ENCODE peak calls at places on chromosomes 13 and 19, in six cellular contexts. N, S, L, V, T and G are unnamed samples.

GRCh38 chr19:31387662-31388175 is 38.5 kb upstream of the TSHZ3 start:
- DNase-seq in V (no peak), N (no peak), S (no peak), L (no peak), T (no peak), G (no peak)

GRCh38 chr13:69389899-69390298 is 717.7 kb upstream of the ATXN8OS start:
- DNase-seq in N (no peak), L (no peak), S (no peak), T (no peak), V (no peak), G (no peak)

GRCh38 chr13:44293354-44293753 is 80.3 kb upstream of the SERP2 start:
- DNase-seq in V (no peak), T (no peak), L (no peak), N (no peak), S (no peak), G (no peak)

GRCh38 chr19:743168-743687 is 7.7 kb upstream of the MISP start:
- DNase-seq in V (no peak), T (no peak), N (no peak), S (no peak), L (no peak), G (no peak)

GRCh38 chr19:51139299-51140018 is 2.6 kb upstream of the SIGLEC7 start:
- DNase-seq in N (no peak), S (no peak), T (no peak), V (no peak), L (no peak), G (no peak)

GRCh38 chr13:67230774-67231480 is 791 bp upstream of the PCDH9 start:
- DNase-seq in S (no peak), L (peak; percentile 87), V (peak; percentile 86), T (no peak), N (peak; percentile 13), G (no peak)

GRCh38 chr13:23788459-23788858 is 100.7 kb downstream of the MIPEP start:
- DNase-seq in V (no peak), L (no peak), N (no peak), S (no peak), T (no peak), G (no peak)

GRCh38 chr13:47415048-47415447 is 518.2 kb upstream of the HTR2A start:
- DNase-seq in S (no peak), V (no peak), L (no peak), T (no peak), N (no peak), G (no peak)

GRCh38 chr19:55528030-55528801 is 8.7 kb downstream of the SBK2 start:
- DNase-seq in L (no peak), S (no peak), N (no peak), V (no peak), T (no peak), G (no peak)

GRCh38 chr19:34733266-34733825 is 697 bp upstream of the ZNF181 start:
- DNase-seq in S (peak; percentile 4), N (no peak), L (peak; percentile 32), T (no peak), V (no peak), G (no peak)

GRCh38 chr19:4059931-4060620 is 6.6 kb downstream of the ZBTB7A start:
- DNase-seq in V (peak; percentile 88), S (peak; percentile 30), T (no peak), L (no peak), N (peak; percentile 79), G (no peak)

GRCh38 chr19:45940515-45940805 is 25.9 kb upstream of the NANOS2 start:
- DNase-seq in L (no peak), T (no peak), S (no peak), V (no peak), N (no peak), G (no peak)

GRCh38 chr13:44667950-44668349 is 91.8 kb upstream of the TSC22D1 start:
- DNase-seq in L (no peak), N (no peak), S (no peak), V (no peak), T (no peak), G (no peak)

GRCh38 chr13:113115363-113116205 is 7.0 kb upstream of the F10 start:
- DNase-seq in L (no peak), T (no peak), V (peak; percentile 59), S (no peak), N (no peak), G (no peak)

GRCh38 chr19:2166741-2167738 is 3.3 kb downstream of the DOT1L start:
- DNase-seq in T (no peak), N (no peak), L (no peak), S (no peak), V (peak; percentile 93), G (no peak)

GRCh38 chr13:76973920-76974617 is 17.8 kb upstream of the CLN5 start:
- DNase-seq in T (no peak), V (no peak), S (no peak), N (no peak), L (no peak), G (no peak)

GRCh38 chr13:51331354-51331861 is 8.1 kb upstream of the SERPINE3 start:
- DNase-seq in V (no peak), T (no peak), N (no peak), S (no peak), L (no peak), G (no peak)

GRCh38 chr19:6480843-6481415 is 658 bp downstream of the DENND1C start:
- DNase-seq in L (no peak), T (no peak), V (no peak), N (no peak), S (no peak), G (no peak)

GRCh38 chr13:95382411-95382810 is 81.2 kb upstream of the ABCC4 start:
- DNase-seq in V (no peak), N (no peak), T (no peak), L (no peak), S (no peak), G (no peak)

GRCh38 chr19:5345895-5346386 is 5.3 kb upstream of the PTPRS start:
- DNase-seq in V (no peak), N (no peak), T (peak; percentile 30), S (no peak), L (no peak), G (no peak)

GRCh38 chr19:591099-591958 is 1.6 kb downstream of the HCN2 start:
- DNase-seq in T (no peak), N (no peak), S (no peak), L (no peak), V (no peak), G (peak; percentile 15)

GRCh38 chr13:38662362-38662761 is 24.5 kb upstream of the FREM2 start:
- DNase-seq in T (no peak), N (no peak), S (no peak), V (no peak), L (peak; percentile 34), G (no peak)

GRCh38 chr13:74200081-74200480 is 65.9 kb upstream of the KLF12 start:
- DNase-seq in T (no peak), L (no peak), S (no peak), N (no peak), V (no peak), G (no peak)

GRCh38 chr13:76741624-76742023 is 144.6 kb downstream of the KCTD12 start:
- DNase-seq in S (no peak), T (no peak), N (no peak), L (no peak), V (no peak), G (no peak)

GRCh38 chr19:23699521-23699860 is 12.5 kb upstream of the ZNF675 start:
- DNase-seq in N (no peak), T (no peak), L (no peak), S (no peak), V (no peak), G (no peak)

GRCh38 chr13:40618581-40619478 is 47.6 kb downstream of the FOXO1 start:
- DNase-seq in N (no peak), T (no peak), L (no peak), V (no peak), S (no peak), G (no peak)

GRCh38 chr13:30114586-30115256 is 192.6 kb downstream of the KATNAL1 start:
- DNase-seq in T (no peak), N (peak; percentile 86), L (peak; percentile 88), V (peak; percentile 94), S (peak; percentile 96), G (peak; percentile 47)

GRCh38 chr19:6730153-6730804 is 7.1 kb downstream of the GPR108 start:
- DNase-seq in L (peak; percentile 68), V (no peak), S (no peak), T (no peak), N (no peak), G (no peak)

GRCh38 chr19:3606174-3606689 is 443 bp downstream of the TBXA2R start:
- DNase-seq in S (no peak), N (peak; percentile 19), L (no peak), T (no peak), V (peak; percentile 72), G (no peak)

GRCh38 chr13:51682691-51683090 is 98.4 kb downstream of the WDFY2 start:
- DNase-seq in S (no peak), T (no peak), N (no peak), V (no peak), L (no peak), G (no peak)

GRCh38 chr13:39867807-39868206 is 212.3 kb downstream of the COG6 start:
- DNase-seq in T (no peak), L (no peak), V (no peak), S (no peak), N (no peak), G (no peak)